ENCODE peak calls at places on chromosomes 4 and X, in eight cellular contexts. M, A, X, O, H, U, Q and N are unnamed samples.

GRCh38 chr4:88219099-88219498 is 60.7 kb upstream of the ABCG2 start:
- DNase-seq in M (peak), A (no peak), X (peak), O (peak), H (peak), U (peak), Q (peak), N (peak)

GRCh38 chr4:47531241-47531953 is 46.3 kb downstream of the ATP10D start:
- DNase-seq in M (peak), A (no peak), X (peak), O (peak), H (peak), U (peak), Q (no peak), N (peak)

GRCh38 chrX:69029696-69030245 is 135.5 kb downstream of the PJA1 start:
- DNase-seq in M (no peak), A (no peak), X (no peak), O (no peak), H (no peak), U (peak), Q (no peak), N (no peak)

GRCh38 chr4:136750898-136751297 is 781.4 kb downstream of the PCDH18 start:
- DNase-seq in M (peak), A (no peak), X (no peak), O (no peak), H (peak), U (no peak), Q (no peak), N (no peak)

GRCh38 chr4:2036327-2036726 is 22.8 kb upstream of the NAT8L start:
- DNase-seq in M (no peak), A (no peak), X (no peak), O (no peak), H (no peak), U (no peak), Q (no peak), N (no peak)

GRCh38 chr4:3462321-3462789 is 751 bp upstream of the DOK7 start:
- DNase-seq in M (no peak), A (peak), X (no peak), O (no peak), H (no peak), U (no peak), Q (no peak), N (no peak)

GRCh38 chr4:65654976-65655375 is 15.3 kb downstream of the EPHA5 start:
- DNase-seq in M (no peak), A (no peak), X (peak), O (no peak), H (no peak), U (no peak), Q (no peak), N (no peak)

GRCh38 chrX:97594825-97595224 is 711.1 kb downstream of the RPA4 start:
- DNase-seq in M (no peak), A (no peak), X (no peak), O (no peak), H (no peak), U (no peak), Q (no peak), N (no peak)

GRCh38 chr4:58274553-58274952 is 1164.4 kb upstream of the IGFBP7 start:
- DNase-seq in M (no peak), A (no peak), X (no peak), O (no peak), H (no peak), U (no peak), Q (no peak), N (no peak)

GRCh38 chr4:185311113-185311888 is 84.4 kb downstream of the LRP2BP start:
- DNase-seq in M (no peak), A (no peak), X (no peak), O (no peak), H (no peak), U (no peak), Q (no peak), N (no peak)

GRCh38 chrX:20515841-20516461 is 249.2 kb upstream of the RPS6KA3 start:
- DNase-seq in M (peak), A (no peak), X (peak), O (peak), H (peak), U (no peak), Q (no peak), N (peak)

GRCh38 chr4:76748649-76749048 is 149.3 kb downstream of the SOWAHB start:
- DNase-seq in M (peak), A (no peak), X (peak), O (peak), H (peak), U (peak), Q (peak), N (no peak)

GRCh38 chr4:27129871-27130277 is 269.2 kb downstream of the STIM2 start:
- DNase-seq in M (no peak), A (no peak), X (no peak), O (no peak), H (no peak), U (no peak), Q (no peak), N (no peak)

GRCh38 chr4:23966720-23967119 is 76.9 kb upstream of the PPARGC1A start:
- DNase-seq in M (no peak), A (no peak), X (no peak), O (no peak), H (no peak), U (peak), Q (peak), N (no peak)

GRCh38 chrX:38271154-38271716 is 50.6 kb upstream of the SRPX start:
- DNase-seq in M (no peak), A (no peak), X (peak), O (peak), H (peak), U (no peak), Q (no peak), N (no peak)

GRCh38 chr4:109434007-109434792 is 585 bp downstream of the SEC24B start:
- DNase-seq in M (peak), A (peak), X (peak), O (peak), H (peak), U (peak), Q (peak), N (no peak)

GRCh38 chr4:146482788-146483187 is 39.0 kb downstream of the SLC10A7 start:
- DNase-seq in M (no peak), A (no peak), X (no peak), O (no peak), H (no peak), U (no peak), Q (no peak), N (no peak)

GRCh38 chrX:22652596-22652995 is 347.2 kb upstream of the DDX53 start:
- DNase-seq in M (peak), A (no peak), X (no peak), O (no peak), H (peak), U (peak), Q (peak), N (no peak)

GRCh38 chr4:100742045-100742444 is 224.2 kb upstream of the EMCN start:
- DNase-seq in M (peak), A (no peak), X (peak), O (peak), H (peak), U (peak), Q (peak), N (peak)

GRCh38 chr4:5378002-5378401 is 326.7 kb downstream of the STK32B start:
- DNase-seq in M (no peak), A (no peak), X (no peak), O (peak), H (no peak), U (peak), Q (peak), N (no peak)

GRCh38 chr4:169286562-169287301 is 16.0 kb upstream of the SH3RF1 start:
- DNase-seq in M (no peak), A (no peak), X (no peak), O (no peak), H (peak), U (peak), Q (no peak), N (no peak)

GRCh38 chr4:32560306-32560705 is 1840.1 kb downstream of the PCDH7 start:
- DNase-seq in M (peak), A (no peak), X (no peak), O (no peak), H (peak), U (peak), Q (peak), N (no peak)

GRCh38 chr4:109472343-109472761 is 38.7 kb downstream of the SEC24B start:
- DNase-seq in M (peak), A (no peak), X (peak), O (peak), H (peak), U (no peak), Q (no peak), N (no peak)

GRCh38 chr4:173237152-173237551 is 68.5 kb downstream of the GALNT7 start:
- DNase-seq in M (no peak), A (no peak), X (no peak), O (no peak), H (no peak), U (no peak), Q (no peak), N (no peak)